ENCODE peak calls at places on chromosomes 16 and 17, in five cellular contexts. R, F, L, H and D are unnamed samples.

GRCh38 chr17:81566461-81567126 is 14.4 kb upstream of the FAAP100 start:
- DNase-seq in R (peak), F (no peak), L (peak), H (peak), D (no peak)

GRCh38 chr17:67994827-67995567 is 1.3 kb downstream of the C17orf58 start:
- DNase-seq in R (peak), F (no peak), L (no peak), H (peak), D (no peak)

GRCh38 chr17:38768417-38768816 is 15.9 kb downstream of the PSMB3 start:
- DNase-seq in R (no peak), F (no peak), L (no peak), H (no peak), D (no peak)

GRCh38 chr17:72266099-72266852 is 145.5 kb downstream of the SOX9 start:
- DNase-seq in R (peak), F (no peak), L (no peak), H (no peak), D (no peak)

GRCh38 chr17:49343273-49343672 is 18.8 kb downstream of the ZNF652 start:
- DNase-seq in R (no peak), F (no peak), L (no peak), H (peak), D (no peak)

GRCh38 chr17:2237960-2238359 is 65.6 kb downstream of the SMG6 start:
- DNase-seq in R (no peak), F (no peak), L (no peak), H (no peak), D (no peak)

GRCh38 chr17:45353047-45353446 is 36.2 kb upstream of the MAP3K14 start:
- DNase-seq in R (no peak), F (no peak), L (no peak), H (no peak), D (no peak)

GRCh38 chr16:80804061-80804450 is 342 bp downstream of the CDYL2 start:
- DNase-seq in R (no peak), F (peak), L (peak), H (peak), D (no peak)

DNA sequence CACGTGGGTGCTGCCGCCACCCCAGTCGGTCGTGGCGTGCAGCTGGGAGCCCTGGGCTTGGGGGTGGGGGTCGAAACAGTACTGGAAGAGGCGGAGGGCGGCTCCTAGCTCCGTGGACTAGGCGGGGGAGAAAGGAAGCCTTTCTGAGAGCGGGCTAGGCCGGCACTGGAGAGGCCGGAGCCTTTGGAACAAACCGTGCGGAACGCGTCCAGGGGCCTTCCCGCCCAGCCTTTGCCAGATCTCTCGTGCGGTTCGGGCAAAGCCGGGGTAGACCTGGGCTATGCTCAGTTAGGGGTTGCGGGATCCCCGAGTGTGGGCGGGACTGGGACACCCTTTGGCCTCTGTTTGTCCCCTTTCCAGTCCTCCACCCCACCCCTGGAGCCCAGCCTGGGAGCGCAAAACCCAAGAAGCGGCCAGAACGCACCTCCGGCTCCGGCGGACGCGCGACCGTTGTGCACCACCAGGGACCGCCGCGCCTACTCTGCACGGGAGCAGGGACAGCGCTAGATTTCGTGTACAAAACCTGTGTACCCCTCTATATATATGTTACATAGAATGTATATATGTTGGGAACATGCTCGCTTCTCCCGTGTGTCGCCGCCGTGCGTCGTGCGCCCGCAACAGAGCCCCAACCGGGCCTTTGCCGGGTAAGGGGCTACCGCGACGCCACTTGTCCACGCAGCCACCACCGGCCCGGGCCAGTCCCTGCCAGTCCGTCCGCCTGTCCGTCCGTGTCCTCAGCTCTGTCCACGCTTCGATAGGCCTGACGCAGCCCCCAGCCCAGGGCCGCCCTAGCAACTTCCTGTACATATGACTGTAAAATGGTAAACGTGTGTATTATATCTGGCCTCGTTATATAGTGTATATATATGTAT is 26.2 kb downstream of the SREBF1 start:
- DNase-seq in R (no peak), F (no peak), L (no peak), H (peak), D (peak)
- TF ChIP-seq CTCF in R (no peak), F (no peak), L (no peak), H (no peak), D (no peak)

GRCh38 chr16:74226361-74226979 is 70.1 kb upstream of the PSMD7 start:
- DNase-seq in R (peak), F (no peak), L (no peak), H (peak), D (no peak)
- TF ChIP-seq CTCF in R (peak), F (peak), L (no peak), H (peak), D (peak)

GRCh38 chr16:15949210-15950166 is at the start of gene ABCC1:
- DNase-seq in R (peak), F (peak), L (peak), H (no peak), D (peak)
- TF ChIP-seq CTCF in R (no peak), F (peak), L (no peak), H (no peak), D (no peak)

DNA sequence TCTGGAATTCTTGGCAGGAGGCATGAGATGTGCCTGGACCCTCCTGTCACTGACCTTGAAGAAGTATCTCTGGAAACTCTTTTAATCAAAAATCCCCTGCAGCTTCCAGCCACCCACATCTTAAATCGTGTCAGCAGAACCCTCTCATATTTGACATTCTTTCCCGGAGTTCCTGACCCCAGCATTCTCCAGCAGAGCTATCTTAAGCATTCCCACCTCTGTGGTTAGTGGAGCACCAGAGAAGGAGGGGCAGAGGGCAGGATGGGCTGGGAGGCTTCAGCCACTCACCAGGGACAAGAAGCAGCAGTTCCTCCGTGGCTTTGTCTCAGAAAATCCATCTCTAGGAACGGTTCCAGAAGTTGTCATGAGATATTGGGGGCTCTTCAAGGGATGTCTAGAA is 149.9 kb downstream of the RGS9 start:
- DNase-seq in R (no peak), F (no peak), L (no peak), H (peak), D (no peak)
- TF ChIP-seq CTCF in R (no peak), F (no peak), L (no peak), H (no peak), D (no peak)

GRCh38 chr17:82915010-82915696 is 75.3 kb upstream of the ZNF750 start:
- DNase-seq in R (no peak), F (no peak), L (no peak), H (no peak), D (no peak)
- TF ChIP-seq CTCF in R (no peak), F (no peak), L (no peak), H (peak), D (no peak)

GRCh38 chr16:2267913-2268666 is at the start of gene RNPS1:
- DNase-seq in R (peak), F (peak), L (peak), H (peak), D (peak)
- TF ChIP-seq CTCF in R (no peak), F (no peak), L (no peak), H (no peak), D (no peak)